ENCODE peak calls at places on chromosomes 6 and 20, in six cellular contexts. O is A549, T is K562, P is HepG2, X is GM12878, R is upper lobe of left lung. A is an unnamed sample.

GRCh38 chr20:990293-990959 is 11.7 kb downstream of the RSPO4 start:
- ATAC-seq in O (no peak), X (no peak), R (no peak), P (no peak), T (no peak), A (no peak)

GRCh38 chr6:108442770-108443520 is 117.8 kb upstream of the FOXO3 start:
- ATAC-seq in T (no peak), R (no peak), X (no peak), O (no peak), P (no peak), A (no peak)

GRCh38 chr6:142570221-142570671 is 268.4 kb downstream of the ADGRG6 start:
- ATAC-seq in R (peak; percentile 35), P (no peak), T (no peak), O (no peak), X (no peak), A (no peak)

GRCh38 chr6:8061736-8062135 is 2.5 kb downstream of the BLOC1S5 start:
- ATAC-seq in X (no peak), O (no peak), T (no peak), P (no peak), R (no peak), A (no peak)

GRCh38 chr6:155791186-155791585 is 335.5 kb upstream of the NOX3 start:
- ATAC-seq in X (no peak), P (no peak), T (no peak), O (no peak), R (no peak), A (no peak)

GRCh38 chr20:50810842-50811241 is 16.0 kb downstream of the BCAS4 start:
- ATAC-seq in O (no peak), R (no peak), X (peak; percentile 70), P (no peak), T (no peak), A (no peak)

GRCh38 chr6:90650041-90650948 is 63.4 kb upstream of the MAP3K7 start:
- ATAC-seq in P (no peak), R (no peak), X (no peak), O (no peak), T (no peak), A (no peak)

GRCh38 chr6:129050086-129050485 is 167.1 kb downstream of the LAMA2 start:
- ATAC-seq in O (no peak), X (no peak), R (no peak), P (no peak), T (no peak), A (no peak)

GRCh38 chr20:59747671-59748515 is 143.6 kb downstream of the PHACTR3 start:
- ATAC-seq in P (no peak), T (no peak), X (no peak), R (no peak), O (no peak), A (no peak)

GRCh38 chr6:151806757-151807512 is 547 bp upstream of the ESR1 start:
- ATAC-seq in O (no peak), P (peak; percentile 44), R (peak; percentile 2), T (no peak), X (peak; percentile 67), A (no peak)

GRCh38 chr6:15326072-15326614 is 80.3 kb downstream of the JARID2 start:
- ATAC-seq in O (no peak), P (no peak), R (no peak), T (no peak), X (peak; percentile 66), A (no peak)

DNA sequence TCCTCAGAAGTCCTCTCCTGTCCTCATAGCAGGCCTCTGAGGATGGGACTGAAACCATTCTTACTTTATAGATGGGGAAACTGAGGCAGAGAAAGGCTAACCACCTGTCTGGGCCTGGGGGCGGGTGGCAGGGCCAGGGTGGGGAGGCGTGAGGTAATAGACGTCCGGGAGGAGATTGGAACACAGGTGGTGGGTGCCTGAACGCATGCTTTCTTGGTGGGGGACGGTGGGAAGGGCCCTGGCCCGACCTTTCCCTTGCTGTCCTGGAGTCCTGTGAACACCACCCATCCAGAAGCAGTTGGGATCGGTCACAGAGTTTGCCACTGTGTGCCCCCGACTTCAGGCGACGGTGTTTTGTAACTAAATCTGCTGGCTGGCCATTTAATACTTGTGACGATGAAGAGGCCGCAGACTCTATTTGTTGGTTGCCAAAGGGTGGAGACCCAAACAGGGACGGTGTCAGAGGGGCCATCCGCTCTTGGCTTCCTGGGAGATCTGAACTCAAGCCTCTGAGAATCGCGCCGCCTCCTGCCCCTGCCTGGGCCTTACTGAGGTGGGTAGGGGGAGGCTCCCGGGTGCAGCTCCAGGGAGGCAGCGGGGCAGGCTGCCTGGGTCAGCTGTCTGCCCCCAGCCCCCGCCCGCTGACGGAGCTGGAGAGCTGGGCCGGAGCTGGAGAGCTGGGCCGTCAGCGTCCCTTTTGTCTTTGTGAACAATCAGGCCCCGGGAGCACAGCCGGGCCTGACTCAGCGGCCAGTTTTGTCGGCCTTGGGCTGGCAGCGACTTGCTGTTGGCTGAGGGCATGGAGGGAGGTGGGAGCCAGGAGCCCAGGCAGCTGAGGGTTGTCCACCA is 4.1 kb downstream of the RBM38 start:
- ATAC-seq in O (no peak), X (no peak), R (peak; percentile 48), P (no peak), T (no peak), A (peak; percentile 57)
- H3K4me1 ChIP-seq in O (peaks cover 9% of the 10 kb centered on the region), X (peaks cover 63% of the 10 kb centered on the region), R (peaks cover 75% of the 10 kb centered on the region), P (peaks cover 22% of the 10 kb centered on the region), T (peaks cover 20% of the 10 kb centered on the region), A (no peaks in the 10 kb centered on the region)

GRCh38 chr20:45067558-45067957 is 33.4 kb downstream of the KCNS1 start:
- ATAC-seq in R (no peak), T (no peak), P (no peak), X (no peak), O (no peak), A (no peak)
- H3K27ac ChIP-seq in R (no peak overlapping the region), T (no peak overlapping the region), P (no peak overlapping the region), X (no peak overlapping the region), O (no peak overlapping the region), A (no peak overlapping the region)

DNA sequence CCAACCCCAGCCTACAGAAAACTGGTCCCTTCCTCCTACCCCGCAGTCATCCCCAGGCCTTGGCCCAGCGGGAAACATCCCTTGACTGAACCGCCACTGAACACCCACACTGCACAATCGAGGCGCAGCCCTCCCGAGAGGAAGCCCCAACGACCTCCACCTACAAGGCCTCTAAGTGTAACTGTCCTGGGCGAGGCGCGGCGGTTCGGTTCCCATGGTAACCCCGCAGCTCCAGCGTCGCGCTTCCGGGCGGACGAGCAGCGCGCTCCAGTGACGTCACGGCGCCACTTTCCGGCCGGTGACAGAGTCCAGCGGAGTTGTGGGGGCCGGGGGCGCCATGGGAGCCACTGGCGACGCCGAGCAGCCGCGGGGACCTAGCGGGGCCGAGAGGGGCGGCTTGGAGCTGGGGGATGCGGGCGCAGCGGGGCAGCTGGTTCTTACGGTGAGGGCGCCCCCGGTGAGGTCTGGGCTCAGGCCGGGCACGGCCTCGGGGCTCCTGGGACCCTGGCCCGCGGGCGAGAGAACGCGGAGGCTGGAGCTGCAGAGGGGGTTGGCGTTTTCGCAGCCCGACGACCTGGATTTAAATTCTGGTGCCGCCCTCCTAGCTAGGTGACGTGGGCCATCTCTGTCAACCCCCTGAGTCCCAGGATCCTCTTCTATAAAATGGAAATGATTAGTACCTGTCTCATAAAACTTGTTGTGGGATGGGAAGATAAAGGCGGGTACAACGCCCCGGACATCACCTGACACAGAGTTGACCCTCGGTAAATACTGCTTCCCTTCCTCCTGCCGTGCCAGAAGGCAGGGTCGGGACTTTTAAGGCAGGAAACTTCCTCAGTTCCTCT is at the start of the genes DNTTIP1 and WFDC3:
- ATAC-seq in O (peak; percentile 97), T (peak; percentile 97), R (peak; percentile 99), P (peak; percentile 93), X (peak; percentile 96), A (peak; percentile 97)
- TF ChIP-seq EP300 in O (no peak), T (peak; percentile 32), R (no peak), P (peak; percentile 22), X (no peak), A (no peak)

GRCh38 chr6:16673011-16673797 is 88.1 kb downstream of the ATXN1 start:
- ATAC-seq in T (no peak), R (no peak), O (no peak), X (no peak), P (no peak), A (no peak)

GRCh38 chr6:16671302-16672289 is 89.7 kb downstream of the ATXN1 start:
- ATAC-seq in P (no peak), O (no peak), X (no peak), T (no peak), R (no peak), A (no peak)

GRCh38 chr6:16669227-16669626 is 92.0 kb downstream of the ATXN1 start:
- ATAC-seq in P (no peak), R (no peak), T (no peak), O (no peak), X (peak; percentile 76), A (no peak)

GRCh38 chr6:16670183-16670582 is 91.1 kb downstream of the ATXN1 start:
- ATAC-seq in O (no peak), X (peak; percentile 83), T (no peak), P (peak; percentile 28), R (peak; percentile 78), A (peak; percentile 52)

GRCh38 chr6:16670617-16671051 is 90.6 kb downstream of the ATXN1 start:
- ATAC-seq in T (no peak), O (no peak), P (no peak), X (peak; percentile 55), R (no peak), A (no peak)
- H3K4me1 ChIP-seq in T (no peaks in the 10 kb centered on the region), O (peaks cover 51% of the 10 kb centered on the region), P (peaks cover 67% of the 10 kb centered on the region), X (peaks cover 31% of the 10 kb centered on the region), R (peaks cover 40% of the 10 kb centered on the region), A (peaks cover 77% of the 10 kb centered on the region)

DNA sequence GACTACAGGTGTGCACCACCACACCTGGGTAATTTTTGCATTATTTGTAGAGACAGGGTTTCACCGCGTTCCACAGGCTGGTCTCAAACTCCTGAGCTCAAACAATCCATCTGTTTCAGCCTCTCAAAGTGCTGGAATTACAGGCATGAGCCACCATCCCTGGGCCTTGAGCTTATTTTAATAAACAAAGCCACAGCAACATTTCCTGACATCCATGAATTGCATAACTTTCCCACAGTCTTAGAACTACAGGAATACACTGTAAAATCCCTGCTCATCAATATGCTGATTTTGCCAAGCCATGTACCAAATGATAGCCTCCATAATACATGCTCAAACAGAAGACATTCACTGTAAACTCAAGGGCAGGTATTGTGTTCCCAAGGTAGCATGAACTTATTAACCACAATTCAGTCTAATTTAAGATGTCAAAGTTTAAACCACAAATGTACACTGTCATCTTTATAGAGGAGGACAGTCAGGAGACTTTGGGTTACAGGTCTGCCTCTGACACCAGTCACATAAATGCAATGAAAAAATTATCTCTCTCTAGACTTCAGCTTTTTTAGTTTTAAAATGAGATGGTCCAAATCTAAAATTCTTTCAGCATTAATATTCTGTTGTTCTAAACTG is 40.0 kb downstream of the NUDT3 start:
- ATAC-seq in X (peak; percentile 28), P (no peak), O (no peak), T (no peak), R (no peak), A (peak; percentile 28)
- H3K27ac ChIP-seq in X (no peak overlapping the region), P (no peak overlapping the region), O (no peak overlapping the region), T (no peak overlapping the region), R (no peak overlapping the region), A (no peak overlapping the region)

GRCh38 chr6:137579612-137580011 is 85.4 kb upstream of the OLIG3 start:
- ATAC-seq in R (no peak), P (no peak), X (no peak), T (no peak), O (no peak), A (no peak)

DNA sequence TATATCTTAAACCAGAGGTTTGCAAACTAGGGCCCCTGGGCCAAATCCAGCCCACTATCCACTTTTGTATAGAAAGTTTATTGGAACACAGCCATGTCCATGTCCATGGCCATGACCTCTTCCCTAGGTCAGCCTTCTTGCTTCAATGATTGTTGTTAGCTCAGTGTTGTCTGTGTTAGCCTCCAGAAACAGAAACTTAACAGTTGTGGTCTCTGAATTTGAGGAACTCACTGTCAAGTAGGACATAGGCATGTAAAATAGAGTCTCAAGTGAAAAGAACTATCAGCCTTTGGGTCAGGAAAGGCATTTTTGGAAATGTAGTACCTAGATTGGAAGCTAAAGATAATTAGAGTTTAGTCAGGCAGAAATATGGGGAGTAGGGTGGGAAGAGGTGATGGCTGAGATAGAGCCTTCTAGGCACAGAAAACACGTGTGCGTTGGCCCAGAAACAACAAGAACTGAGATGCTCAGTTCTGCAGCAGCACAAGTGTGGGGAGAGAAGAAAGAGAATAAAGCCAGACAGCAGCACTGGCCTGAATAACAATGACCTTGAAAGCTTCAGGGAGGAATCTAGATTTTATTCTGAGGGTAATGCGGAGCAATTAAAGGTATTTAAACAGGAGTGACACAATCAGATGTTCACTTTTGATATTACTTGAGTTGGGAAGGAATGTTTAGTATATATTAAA is 87.0 kb upstream of the OLIG3 start:
- ATAC-seq in X (peak; percentile 89), O (no peak), P (no peak), R (no peak), T (no peak), A (no peak)
- TF ChIP-seq EP300 in X (no peak), O (no peak), P (no peak), R (no peak), T (no peak), A (no peak)